ENCODE peak calls at places on chromosomes 13 and 19, in five cellular contexts. H, G, Q, F and Z are unnamed samples.

GRCh38 chr19:40906512-40906911 is 24.5 kb upstream of the CYP2A7 start:
- DNase-seq in H (no peak), G (no peak), F (no peak), Q (no peak), Z (no peak)

GRCh38 chr13:80010846-80011245 is 330.1 kb downstream of the SPRY2 start:
- DNase-seq in F (no peak), H (no peak), Q (no peak), G (no peak), Z (no peak)

GRCh38 chr19:10532457-10532856 is 11.2 kb upstream of the ATG4D start:
- DNase-seq in F (no peak), H (no peak), Q (no peak), G (no peak), Z (no peak)

GRCh38 chr19:4337906-4338440 is 654 bp downstream of the STAP2 start:
- DNase-seq in Q (no peak), G (no peak), H (no peak), F (no peak), Z (no peak)

GRCh38 chr13:74134777-74135305 is 637 bp upstream of the KLF12 start:
- DNase-seq in Q (peak; percentile 42), F (peak; percentile 69), H (peak; percentile 74), G (peak; percentile 55), Z (peak; percentile 85)

GRCh38 chr19:53102701-53103140 is 501 bp downstream of the ZNF160 start:
- DNase-seq in Q (peak; percentile 26), G (peak; percentile 47), F (peak; percentile 66), H (no peak), Z (peak; percentile 68)

GRCh38 chr19:17405250-17406038 is at the start of gene BST2:
- DNase-seq in G (peak; percentile 95), F (peak; percentile 95), H (no peak), Q (peak; percentile 75), Z (peak; percentile 72)

GRCh38 chr19:16025108-16026101 is 50.9 kb upstream of the TPM4 start:
- DNase-seq in Q (no peak), H (no peak), G (no peak), F (peak; percentile 35), Z (peak; percentile 9)

GRCh38 chr19:14410775-14411134 is 8.4 kb downstream of the DDX39A start:
- DNase-seq in Q (no peak), F (no peak), G (peak; percentile 9), H (no peak), Z (no peak)

GRCh38 chr19:14337510-14337909 is 43.7 kb upstream of the ADGRE5 start:
- DNase-seq in Q (no peak), H (no peak), F (peak; percentile 63), G (no peak), Z (peak; percentile 63)

GRCh38 chr13:95492044-95492801 is 60.3 kb upstream of the CLDN10 start:
- DNase-seq in G (no peak), F (no peak), H (no peak), Q (no peak), Z (no peak)

GRCh38 chr19:10625003-10625761 is at the start of gene SLC44A2:
- DNase-seq in G (peak; percentile 31), Q (peak; percentile 81), F (no peak), H (peak; percentile 83), Z (no peak)

GRCh38 chr13:65856464-65856863 is 1373.7 kb downstream of the PCDH9 start:
- DNase-seq in F (no peak), Q (no peak), H (no peak), G (no peak), Z (no peak)

GRCh38 chr19:39416626-39417120 is 4.2 kb downstream of the PLEKHG2 start:
- DNase-seq in H (no peak), Q (peak; percentile 31), F (no peak), G (no peak), Z (no peak)

GRCh38 chr13:43877788-43878187 is 1.8 kb downstream of the CCDC122 start:
- DNase-seq in Q (no peak), G (no peak), H (no peak), F (no peak), Z (no peak)

GRCh38 chr19:51712461-51713081 is 11.2 kb downstream of the HAS1 start:
- DNase-seq in H (peak; percentile 58), G (peak; percentile 76), F (peak; percentile 30), Q (no peak), Z (peak; percentile 27)

GRCh38 chr19:2775556-2776430 is 7.3 kb downstream of the SGTA start:
- DNase-seq in F (no peak), H (no peak), G (peak; percentile 86), Q (peak; percentile 45), Z (peak; percentile 92)

GRCh38 chr13:100837611-100838010 is 163.0 kb upstream of the TMTC4 start:
- DNase-seq in F (no peak), H (no peak), G (no peak), Q (no peak), Z (no peak)

GRCh38 chr19:10290439-10290875 is 705 bp downstream of the ICAM5 start:
- DNase-seq in F (no peak), H (no peak), G (no peak), Q (no peak), Z (peak; percentile 31)

GRCh38 chr13:32902898-32903297 is 113.3 kb upstream of the KL start:
- DNase-seq in Q (peak; percentile 67), G (no peak), F (no peak), H (peak; percentile 79), Z (no peak)

GRCh38 chr19:4694211-4694987 is 24.3 kb upstream of the MYDGF start:
- DNase-seq in H (no peak), G (no peak), F (no peak), Q (peak; percentile 35), Z (no peak)

GRCh38 chr19:35231956-35232746 is 3.6 kb upstream of the FAM187B start:
- DNase-seq in Q (no peak), G (no peak), F (no peak), H (no peak), Z (no peak)

GRCh38 chr19:48819366-48819816 is 8.6 kb upstream of the BCAT2 start:
- DNase-seq in F (no peak), Q (peak; percentile 88), G (no peak), H (peak; percentile 91), Z (no peak)

GRCh38 chr13:78060966-78061365 is 142.3 kb upstream of the EDNRB start:
- DNase-seq in H (no peak), F (no peak), Q (no peak), G (no peak), Z (no peak)

GRCh38 chr13:74134226-74134776 is at the start of gene KLF12:
- DNase-seq in F (peak; percentile 98), H (peak; percentile 92), Q (peak; percentile 87), G (peak; percentile 92), Z (peak; percentile 98)

GRCh38 chr13:82330499-82330898 is 1551.8 kb downstream of the SLITRK1 start:
- DNase-seq in F (peak; percentile 13), H (no peak), Q (no peak), G (peak; percentile 8), Z (no peak)

GRCh38 chr19:16185925-16186234 is 670 bp downstream of the FAM32A start:
- DNase-seq in H (no peak), G (no peak), F (no peak), Q (no peak), Z (peak; percentile 80)

GRCh38 chr13:30787747-30788535 is 52.6 kb downstream of the ALOX5AP start:
- DNase-seq in G (peak; percentile 40), Q (no peak), F (no peak), H (no peak), Z (no peak)

GRCh38 chr13:37680137-37680536 is 81.6 kb upstream of the POSTN start:
- DNase-seq in G (no peak), F (no peak), Q (no peak), H (no peak), Z (no peak)

GRCh38 chr19:19405919-19406877 is 723 bp downstream of the GATAD2A start:
- DNase-seq in H (peak; percentile 82), G (peak; percentile 45), F (peak; percentile 52), Q (peak; percentile 51), Z (peak; percentile 74)

GRCh38 chr13:84737671-84738070 is 855.4 kb upstream of the SLITRK1 start:
- DNase-seq in G (no peak), Q (no peak), F (no peak), H (no peak), Z (no peak)

GRCh38 chr19:50639121-50640112 is at the start of gene SYT3:
- DNase-seq in G (peak; percentile 85), Q (no peak), F (peak; percentile 5), H (no peak), Z (peak; percentile 52)

GRCh38 chr19:33688657-33688992 is 66.9 kb downstream of the CHST8 start:
- DNase-seq in H (no peak), F (no peak), G (no peak), Q (peak; percentile 9), Z (no peak)

GRCh38 chr13:95254341-95254740 is 46.9 kb downstream of the ABCC4 start:
- DNase-seq in Q (no peak), H (no peak), F (no peak), G (no peak), Z (no peak)

GRCh38 chr13:19959141-19959830 is 759 bp downstream of the ZMYM2 start:
- DNase-seq in G (peak; percentile 62), F (peak; percentile 78), H (peak; percentile 79), Q (peak; percentile 57), Z (peak; percentile 84)
- TF ChIP-seq CTCF in G (peak; percentile 33), F (peak; percentile 6), H (no peak), Q (peak; percentile 36), Z (no peak)

GRCh38 chr19:30046522-30046921 is 104.5 kb downstream of the URI1 start:
- DNase-seq in H (no peak), Q (no peak), G (peak; percentile 45), F (peak; percentile 56), Z (peak; percentile 12)
- TF ChIP-seq CTCF in H (no peak), Q (no peak), G (peak; percentile 66), F (peak; percentile 60), Z (peak; percentile 40)

GRCh38 chr19:58335630-58336029 is 8.8 kb downstream of the ZSCAN22 start:
- DNase-seq in Q (no peak), G (no peak), H (no peak), F (no peak), Z (no peak)

GRCh38 chr19:58338336-58338735 is 11.5 kb downstream of the ZSCAN22 start:
- DNase-seq in H (no peak), Q (no peak), G (no peak), F (no peak), Z (no peak)

GRCh38 chr19:58336216-58336615 is 9.4 kb downstream of the ZSCAN22 start:
- DNase-seq in H (no peak), Q (no peak), G (no peak), F (no peak), Z (no peak)

GRCh38 chr19:58336820-58337219 is 10.0 kb downstream of the ZSCAN22 start:
- DNase-seq in Q (no peak), G (no peak), H (no peak), F (no peak), Z (no peak)

GRCh38 chr19:58338825-58339558 is 12.2 kb downstream of the ZSCAN22 start:
- DNase-seq in G (no peak), H (no peak), F (no peak), Q (no peak), Z (no peak)
- TF ChIP-seq CTCF in G (no peak), H (no peak), F (no peak), Q (no peak), Z (no peak)

DNA sequence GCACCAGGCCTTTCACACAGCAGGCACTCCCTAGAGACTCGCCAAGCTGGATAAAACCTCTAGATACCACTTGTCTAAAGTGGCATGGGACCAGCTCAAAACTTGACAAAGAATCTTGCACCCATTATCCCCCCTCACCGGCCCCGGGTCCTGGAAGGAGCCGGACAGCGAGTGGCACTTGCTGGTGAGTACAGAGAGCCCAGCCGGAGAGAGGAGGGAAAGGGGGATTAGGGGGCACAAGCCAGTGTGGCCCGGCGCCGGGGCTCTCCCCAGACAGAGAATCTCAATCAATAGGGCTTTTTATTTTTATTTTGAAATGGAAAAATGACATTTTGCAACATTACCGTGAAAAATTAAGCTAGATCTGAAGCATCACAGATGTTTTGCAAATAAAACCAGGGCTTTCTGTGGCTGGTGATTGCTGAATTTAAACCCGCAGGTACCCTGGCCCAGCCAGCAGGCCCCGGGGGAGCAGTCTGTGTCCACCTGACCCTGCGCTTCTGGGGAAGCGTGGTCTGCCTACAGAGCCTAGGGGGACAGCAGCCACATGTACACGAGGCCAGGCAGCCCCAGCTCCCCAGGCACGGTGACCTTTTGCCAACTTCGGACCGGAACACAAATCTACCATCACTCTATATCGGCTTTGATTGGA is 10.0 kb upstream of the VSTM2B start:
- DNase-seq in H (no peak), F (no peak), Q (no peak), G (no peak), Z (no peak)
- TF ChIP-seq CTCF in H (no peak), F (no peak), Q (no peak), G (no peak), Z (no peak)